ENCODE peak calls at places on chromosomes 13 and 19, in five cellular contexts. One of them, this sample, is unnamed.

GRCh38 chr13:21149568-21149967 is 26.8 kb downstream of the SKA3 start:
- DNase-seq in K562: no peak
- DNase-seq in H1: no peak
- DNase-seq in A549: no peak
- DNase-seq in HepG2: no peak
- DNase-seq in this sample: no peak

GRCh38 chr13:96089749-96090239 is at the start of gene HS6ST3:
- DNase-seq in H1: no peak
- DNase-seq in K562: no peak
- DNase-seq in A549: peak
- DNase-seq in HepG2: no peak
- DNase-seq in this sample: no peak

GRCh38 chr19:11578342-11579142 is 1.1 kb upstream of the ACP5 start:
- DNase-seq in A549: no peak
- DNase-seq in HepG2: peak
- DNase-seq in H1: peak
- DNase-seq in K562: peak
- DNase-seq in this sample: no peak

GRCh38 chr13:35672611-35673010 is 196.1 kb upstream of the MAB21L1 start:
- DNase-seq in HepG2: no peak
- DNase-seq in K562: no peak
- DNase-seq in H1: no peak
- DNase-seq in A549: no peak
- DNase-seq in this sample: no peak

GRCh38 chr19:2532252-2533071 is 56.5 kb downstream of the GADD45B start:
- DNase-seq in H1: no peak
- DNase-seq in K562: no peak
- DNase-seq in HepG2: no peak
- DNase-seq in A549: no peak
- DNase-seq in this sample: no peak

GRCh38 chr13:77084755-77085154 is 57.8 kb upstream of the FBXL3 start:
- DNase-seq in H1: no peak
- DNase-seq in A549: no peak
- DNase-seq in HepG2: no peak
- DNase-seq in K562: no peak
- DNase-seq in this sample: no peak

GRCh38 chr13:112967666-112968379 is 1.2 kb upstream of the MCF2L start:
- DNase-seq in K562: no peak
- DNase-seq in A549: no peak
- DNase-seq in H1: no peak
- DNase-seq in HepG2: no peak
- DNase-seq in this sample: no peak

GRCh38 chr13:48994731-48995130 is 19.0 kb downstream of the FNDC3A start:
- DNase-seq in K562: no peak
- DNase-seq in A549: no peak
- DNase-seq in HepG2: peak
- DNase-seq in H1: no peak
- DNase-seq in this sample: no peak

GRCh38 chr19:53874384-53874995 is 6.8 kb downstream of the MYADM start:
- DNase-seq in A549: no peak
- DNase-seq in K562: no peak
- DNase-seq in H1: no peak
- DNase-seq in HepG2: no peak
- DNase-seq in this sample: no peak

GRCh38 chr19:3210347-3211017 is 14.0 kb upstream of the CELF5 start:
- DNase-seq in A549: peak
- DNase-seq in K562: peak
- DNase-seq in H1: peak
- DNase-seq in HepG2: peak
- DNase-seq in this sample: no peak

DNA sequence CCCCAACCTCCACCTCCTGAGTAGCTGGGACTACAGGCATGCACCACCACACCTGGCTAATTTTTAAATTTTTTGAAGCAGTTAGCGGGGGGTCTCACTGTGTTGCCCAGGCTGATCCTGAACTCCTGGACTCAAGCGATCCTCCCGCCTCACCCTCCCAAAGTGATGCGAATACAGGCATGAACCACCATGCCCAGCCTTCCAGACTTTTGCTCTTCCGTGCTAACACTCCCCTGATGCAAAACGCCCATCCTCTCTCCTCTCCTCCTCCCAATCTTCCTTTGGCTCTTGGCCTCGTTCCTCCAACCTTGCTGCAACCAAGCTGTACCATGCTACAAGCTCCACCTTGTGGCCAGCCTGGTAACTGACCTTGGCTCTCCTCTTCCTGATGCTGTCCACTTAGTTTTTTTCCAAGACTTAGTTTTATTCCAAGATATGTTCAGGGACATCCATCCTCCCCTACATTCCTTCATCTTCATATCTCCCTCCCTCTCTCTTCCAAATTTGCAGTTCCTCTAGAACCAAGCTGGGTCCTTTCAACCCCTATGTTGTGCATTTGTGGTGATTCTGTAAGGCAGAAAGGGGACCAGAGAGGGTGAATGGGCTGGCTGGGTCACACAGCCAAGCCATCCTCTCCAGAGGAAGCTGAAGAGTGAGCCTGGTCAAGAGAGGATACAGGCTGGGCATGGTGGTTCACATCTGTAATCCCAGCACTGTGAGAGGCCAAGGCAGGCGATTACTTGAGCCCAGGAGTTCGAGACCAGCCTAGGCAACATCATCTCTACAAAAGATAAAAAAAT is 32.8 kb downstream of the TINCR start:
- DNase-seq in K562: peak
- DNase-seq in HepG2: no peak
- DNase-seq in A549: no peak
- DNase-seq in H1: peak
- DNase-seq in this sample: no peak
- TF ChIP-seq KDM1A in K562: no peak
- TF ChIP-seq KDM1A in HepG2: no peak
- TF ChIP-seq KDM1A in A549: no peak
- TF ChIP-seq KDM1A in H1: peak
- TF ChIP-seq KDM1A in this sample: no peak

GRCh38 chr19:39590265-39590664 is 12.1 kb upstream of the LGALS13 start:
- DNase-seq in A549: no peak
- DNase-seq in H1: peak
- DNase-seq in K562: no peak
- DNase-seq in HepG2: no peak
- DNase-seq in this sample: no peak
- TF ChIP-seq POLR2A in A549: no peak
- TF ChIP-seq POLR2A in H1: no peak
- TF ChIP-seq POLR2A in K562: no peak
- TF ChIP-seq POLR2A in HepG2: no peak
- TF ChIP-seq POLR2A in this sample: no peak

GRCh38 chr19:41114132-41114531 is at the start of gene CYP2F1:
- DNase-seq in K562: no peak
- DNase-seq in HepG2: no peak
- DNase-seq in A549: no peak
- DNase-seq in H1: no peak
- DNase-seq in this sample: no peak
- TF ChIP-seq KDM1A in K562: no peak
- TF ChIP-seq KDM1A in HepG2: no peak
- TF ChIP-seq KDM1A in A549: no peak
- TF ChIP-seq KDM1A in H1: no peak
- TF ChIP-seq KDM1A in this sample: no peak

DNA sequence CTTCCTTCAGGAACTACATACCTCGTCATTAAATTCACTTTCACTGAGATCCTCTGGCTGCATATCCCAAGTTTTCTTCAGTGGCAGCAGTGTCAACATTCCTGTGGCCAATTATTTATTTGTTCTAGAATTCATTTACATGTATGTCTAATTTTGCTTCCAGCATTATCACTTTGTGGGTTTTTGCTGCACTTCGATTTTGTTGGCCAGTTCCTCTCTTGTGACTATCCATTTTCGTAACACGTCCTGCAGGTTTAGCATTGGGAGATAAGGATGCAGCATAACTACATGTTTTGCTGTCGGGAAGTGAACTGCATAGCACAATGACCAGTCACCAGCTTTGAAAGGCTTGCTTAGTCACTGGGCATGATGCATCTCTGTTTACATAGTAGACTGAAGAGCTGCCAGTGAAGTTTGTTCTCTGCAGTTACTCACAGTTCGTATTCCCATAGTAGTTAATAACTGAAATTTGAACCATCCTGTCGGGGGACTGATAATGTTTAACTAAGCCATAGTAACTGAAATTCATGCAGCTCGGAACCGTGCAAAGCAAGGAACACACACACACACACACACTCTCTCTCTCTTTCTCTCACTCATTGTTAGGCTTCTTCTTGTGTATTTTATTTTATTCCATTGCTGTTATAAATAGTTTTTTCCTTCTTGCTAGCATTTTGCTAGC is 28.3 kb downstream of the ZNF507 start:
- DNase-seq in A549: peak
- DNase-seq in K562: peak
- DNase-seq in HepG2: peak
- DNase-seq in H1: no peak
- DNase-seq in this sample: no peak
- TF ChIP-seq POLR2A in A549: no peak
- TF ChIP-seq POLR2A in K562: peak
- TF ChIP-seq POLR2A in HepG2: peak
- TF ChIP-seq POLR2A in H1: no peak
- TF ChIP-seq POLR2A in this sample: no peak

GRCh38 chr19:18282788-18283141 is 1.3 kb upstream of the JUND start:
- DNase-seq in A549: no peak
- DNase-seq in H1: no peak
- DNase-seq in K562: peak
- DNase-seq in HepG2: peak
- DNase-seq in this sample: no peak
- TF ChIP-seq KDM1A in A549: peak
- TF ChIP-seq KDM1A in H1: peak
- TF ChIP-seq KDM1A in K562: peak
- TF ChIP-seq KDM1A in HepG2: peak
- TF ChIP-seq KDM1A in this sample: no peak

GRCh38 chr19:31095100-31095804 is 254.0 kb downstream of the TSHZ3 start:
- DNase-seq in H1: no peak
- DNase-seq in HepG2: no peak
- DNase-seq in K562: no peak
- DNase-seq in A549: no peak
- DNase-seq in this sample: no peak
- TF ChIP-seq POLR2A in H1: no peak
- TF ChIP-seq POLR2A in HepG2: no peak
- TF ChIP-seq POLR2A in K562: no peak
- TF ChIP-seq POLR2A in A549: no peak
- TF ChIP-seq POLR2A in this sample: no peak

GRCh38 chr19:55688422-55689218 is 13.6 kb downstream of the EPN1 start:
- DNase-seq in A549: no peak
- DNase-seq in HepG2: no peak
- DNase-seq in H1: no peak
- DNase-seq in K562: peak
- DNase-seq in this sample: no peak
- TF ChIP-seq KDM1A in A549: no peak
- TF ChIP-seq KDM1A in HepG2: no peak
- TF ChIP-seq KDM1A in H1: no peak
- TF ChIP-seq KDM1A in K562: no peak
- TF ChIP-seq KDM1A in this sample: no peak

GRCh38 chr13:41132512-41133152 is at the start of gene KBTBD6:
- DNase-seq in HepG2: peak
- DNase-seq in A549: peak
- DNase-seq in H1: peak
- DNase-seq in K562: peak
- DNase-seq in this sample: peak
- TF ChIP-seq POLR2A in HepG2: peak
- TF ChIP-seq POLR2A in A549: peak
- TF ChIP-seq POLR2A in H1: peak
- TF ChIP-seq POLR2A in K562: peak
- TF ChIP-seq POLR2A in this sample: peak